ENCODE peak calls at places on chromosomes 2 and 18, in seven cellular contexts. One of them, this sample, is unnamed.

GRCh38 chr2:134446431-134447091 is 192.7 kb downstream of the MGAT5 start:
- DNase-seq in HCT116: no peak
- DNase-seq in fibroblast of lung: peak
- DNase-seq in upper lobe of right lung: no peak
- DNase-seq in MM.1S: no peak
- DNase-seq in GM12865: no peak
- DNase-seq in transverse colon: no peak
- DNase-seq in this sample: no peak

GRCh38 chr2:132979339-132980093 is 309.5 kb upstream of the LYPD1 start:
- DNase-seq in upper lobe of right lung: no peak
- DNase-seq in HCT116: no peak
- DNase-seq in GM12865: peak
- DNase-seq in transverse colon: no peak
- DNase-seq in MM.1S: no peak
- DNase-seq in fibroblast of lung: no peak
- DNase-seq in this sample: no peak

GRCh38 chr18:63220903-63221302 is 98.7 kb downstream of the BCL2 start:
- DNase-seq in upper lobe of right lung: no peak
- DNase-seq in transverse colon: no peak
- DNase-seq in fibroblast of lung: no peak
- DNase-seq in GM12865: no peak
- DNase-seq in HCT116: no peak
- DNase-seq in MM.1S: no peak
- DNase-seq in this sample: no peak

GRCh38 chr2:150486539-150487484 is 655 bp downstream of the RND3 start:
- DNase-seq in upper lobe of right lung: no peak
- DNase-seq in GM12865: no peak
- DNase-seq in HCT116: no peak
- DNase-seq in fibroblast of lung: peak
- DNase-seq in transverse colon: peak
- DNase-seq in MM.1S: peak
- DNase-seq in this sample: no peak

GRCh38 chr18:77267957-77268356 is 18.3 kb downstream of the GALR1 start:
- DNase-seq in fibroblast of lung: no peak
- DNase-seq in GM12865: no peak
- DNase-seq in MM.1S: no peak
- DNase-seq in transverse colon: no peak
- DNase-seq in upper lobe of right lung: no peak
- DNase-seq in HCT116: no peak
- DNase-seq in this sample: no peak

GRCh38 chr18:8977701-8978100 is 124.8 kb upstream of the NDUFV2 start:
- DNase-seq in GM12865: no peak
- DNase-seq in fibroblast of lung: no peak
- DNase-seq in upper lobe of right lung: no peak
- DNase-seq in transverse colon: no peak
- DNase-seq in MM.1S: no peak
- DNase-seq in HCT116: no peak
- DNase-seq in this sample: no peak

GRCh38 chr2:6845903-6846302 is 19.8 kb downstream of the CMPK2 start:
- DNase-seq in GM12865: no peak
- DNase-seq in MM.1S: no peak
- DNase-seq in upper lobe of right lung: no peak
- DNase-seq in transverse colon: no peak
- DNase-seq in fibroblast of lung: no peak
- DNase-seq in HCT116: no peak
- DNase-seq in this sample: peak

GRCh38 chr18:2984703-2985261 is 28.2 kb downstream of the LPIN2 start:
- DNase-seq in transverse colon: peak
- DNase-seq in MM.1S: no peak
- DNase-seq in HCT116: no peak
- DNase-seq in upper lobe of right lung: no peak
- DNase-seq in fibroblast of lung: no peak
- DNase-seq in GM12865: no peak
- DNase-seq in this sample: no peak

GRCh38 chr2:241157841-241158545 is 7.7 kb downstream of the PPP1R7 start:
- DNase-seq in MM.1S: no peak
- DNase-seq in transverse colon: no peak
- DNase-seq in fibroblast of lung: peak
- DNase-seq in upper lobe of right lung: no peak
- DNase-seq in GM12865: no peak
- DNase-seq in HCT116: no peak
- DNase-seq in this sample: no peak

GRCh38 chr2:83665154-83665553 is 793.9 kb downstream of the SUCLG1 start:
- DNase-seq in GM12865: no peak
- DNase-seq in upper lobe of right lung: no peak
- DNase-seq in MM.1S: no peak
- DNase-seq in transverse colon: no peak
- DNase-seq in fibroblast of lung: no peak
- DNase-seq in HCT116: no peak
- DNase-seq in this sample: no peak

GRCh38 chr2:143125647-143126046 is 3.6 kb upstream of the ARHGAP15 start:
- DNase-seq in GM12865: no peak
- DNase-seq in HCT116: no peak
- DNase-seq in fibroblast of lung: peak
- DNase-seq in MM.1S: no peak
- DNase-seq in transverse colon: no peak
- DNase-seq in upper lobe of right lung: no peak
- DNase-seq in this sample: no peak

GRCh38 chr2:65049010-65049639 is 7.1 kb upstream of the CEP68 start:
- DNase-seq in fibroblast of lung: no peak
- DNase-seq in MM.1S: no peak
- DNase-seq in HCT116: no peak
- DNase-seq in transverse colon: no peak
- DNase-seq in GM12865: no peak
- DNase-seq in upper lobe of right lung: no peak
- DNase-seq in this sample: peak

GRCh38 chr2:181456660-181457120 is 496 bp upstream of the ITGA4 start:
- DNase-seq in HCT116: no peak
- DNase-seq in GM12865: peak
- DNase-seq in transverse colon: peak
- DNase-seq in MM.1S: peak
- DNase-seq in upper lobe of right lung: peak
- DNase-seq in fibroblast of lung: peak
- DNase-seq in this sample: peak

GRCh38 chr2:48016620-48017019 is 110.3 kb upstream of the FBXO11 start:
- DNase-seq in fibroblast of lung: no peak
- DNase-seq in upper lobe of right lung: no peak
- DNase-seq in GM12865: peak
- DNase-seq in MM.1S: no peak
- DNase-seq in HCT116: peak
- DNase-seq in transverse colon: no peak
- DNase-seq in this sample: peak

GRCh38 chr2:107776333-107776732 is 50.4 kb upstream of the RGPD4 start:
- DNase-seq in GM12865: no peak
- DNase-seq in fibroblast of lung: no peak
- DNase-seq in transverse colon: no peak
- DNase-seq in MM.1S: no peak
- DNase-seq in HCT116: no peak
- DNase-seq in upper lobe of right lung: no peak
- DNase-seq in this sample: no peak

GRCh38 chr18:58584219-58585127 is 44.4 kb downstream of the ALPK2 start:
- DNase-seq in HCT116: no peak
- DNase-seq in upper lobe of right lung: no peak
- DNase-seq in MM.1S: no peak
- DNase-seq in GM12865: no peak
- DNase-seq in transverse colon: no peak
- DNase-seq in fibroblast of lung: peak
- DNase-seq in this sample: peak

GRCh38 chr2:84486436-84487115 is 27.5 kb upstream of the SUCLG1 start:
- DNase-seq in transverse colon: peak
- DNase-seq in MM.1S: no peak
- DNase-seq in HCT116: no peak
- DNase-seq in fibroblast of lung: peak
- DNase-seq in GM12865: no peak
- DNase-seq in upper lobe of right lung: no peak
- DNase-seq in this sample: no peak

GRCh38 chr18:57439617-57439975 is 4.4 kb downstream of the ONECUT2 start:
- DNase-seq in upper lobe of right lung: no peak
- DNase-seq in transverse colon: no peak
- DNase-seq in GM12865: no peak
- DNase-seq in MM.1S: no peak
- DNase-seq in fibroblast of lung: no peak
- DNase-seq in HCT116: no peak
- DNase-seq in this sample: no peak

GRCh38 chr2:47008381-47009280 is 93.0 kb upstream of the MCFD2 start:
- DNase-seq in HCT116: no peak
- DNase-seq in fibroblast of lung: peak
- DNase-seq in MM.1S: no peak
- DNase-seq in transverse colon: no peak
- DNase-seq in GM12865: no peak
- DNase-seq in upper lobe of right lung: no peak
- DNase-seq in this sample: no peak

GRCh38 chr18:72086421-72086820 is 457.7 kb downstream of the CBLN2 start:
- DNase-seq in MM.1S: peak
- DNase-seq in GM12865: peak
- DNase-seq in transverse colon: no peak
- DNase-seq in HCT116: no peak
- DNase-seq in fibroblast of lung: peak
- DNase-seq in upper lobe of right lung: no peak
- DNase-seq in this sample: peak

GRCh38 chr2:195343942-195344530 is 313.0 kb upstream of the SLC39A10 start:
- DNase-seq in MM.1S: peak
- DNase-seq in fibroblast of lung: peak
- DNase-seq in HCT116: no peak
- DNase-seq in GM12865: peak
- DNase-seq in upper lobe of right lung: no peak
- DNase-seq in transverse colon: no peak
- DNase-seq in this sample: no peak

GRCh38 chr18:48940854-48941531 is 9.8 kb downstream of the SMAD7 start:
- DNase-seq in GM12865: peak
- DNase-seq in transverse colon: peak
- DNase-seq in upper lobe of right lung: peak
- DNase-seq in HCT116: no peak
- DNase-seq in fibroblast of lung: no peak
- DNase-seq in MM.1S: peak
- DNase-seq in this sample: no peak

GRCh38 chr18:55920063-55920462 is 332.1 kb upstream of the TCF4 start:
- DNase-seq in MM.1S: no peak
- DNase-seq in GM12865: no peak
- DNase-seq in upper lobe of right lung: no peak
- DNase-seq in HCT116: no peak
- DNase-seq in fibroblast of lung: no peak
- DNase-seq in transverse colon: no peak
- DNase-seq in this sample: no peak

GRCh38 chr18:55912919-55913318 is 324.9 kb upstream of the TCF4 start:
- DNase-seq in upper lobe of right lung: no peak
- DNase-seq in transverse colon: no peak
- DNase-seq in GM12865: no peak
- DNase-seq in MM.1S: no peak
- DNase-seq in fibroblast of lung: no peak
- DNase-seq in HCT116: no peak
- DNase-seq in this sample: no peak

DNA sequence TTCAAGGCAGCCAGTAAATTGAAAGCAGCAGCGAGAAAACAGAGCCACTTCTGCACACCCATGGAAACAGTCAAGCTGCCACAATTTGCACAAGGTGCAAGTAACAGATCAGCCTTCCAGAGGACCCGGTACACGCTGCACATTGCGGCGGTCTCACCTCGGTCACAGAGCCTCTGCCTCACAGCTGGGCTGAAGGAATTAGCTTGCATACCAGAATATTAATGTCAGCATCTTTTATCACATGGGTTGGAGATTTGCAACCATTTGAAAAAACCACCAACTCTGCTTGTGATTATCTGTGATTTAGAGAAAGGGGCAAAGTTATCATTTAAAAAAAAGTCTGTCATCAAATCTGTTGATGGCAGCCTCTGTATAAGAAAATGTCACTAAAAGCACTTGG is 330.5 kb upstream of the TCF4 start:
- DNase-seq in transverse colon: no peak
- DNase-seq in MM.1S: no peak
- DNase-seq in GM12865: no peak
- DNase-seq in HCT116: no peak
- DNase-seq in upper lobe of right lung: no peak
- DNase-seq in fibroblast of lung: peak
- DNase-seq in this sample: no peak
- H3K4me3 ChIP-seq in transverse colon: no peak
- H3K4me3 ChIP-seq in MM.1S: no peak
- H3K4me3 ChIP-seq in GM12865: no peak
- H3K4me3 ChIP-seq in HCT116: no peak
- H3K4me3 ChIP-seq in upper lobe of right lung: no peak
- H3K4me3 ChIP-seq in fibroblast of lung: no peak
- H3K4me3 ChIP-seq in this sample: no peak

DNA sequence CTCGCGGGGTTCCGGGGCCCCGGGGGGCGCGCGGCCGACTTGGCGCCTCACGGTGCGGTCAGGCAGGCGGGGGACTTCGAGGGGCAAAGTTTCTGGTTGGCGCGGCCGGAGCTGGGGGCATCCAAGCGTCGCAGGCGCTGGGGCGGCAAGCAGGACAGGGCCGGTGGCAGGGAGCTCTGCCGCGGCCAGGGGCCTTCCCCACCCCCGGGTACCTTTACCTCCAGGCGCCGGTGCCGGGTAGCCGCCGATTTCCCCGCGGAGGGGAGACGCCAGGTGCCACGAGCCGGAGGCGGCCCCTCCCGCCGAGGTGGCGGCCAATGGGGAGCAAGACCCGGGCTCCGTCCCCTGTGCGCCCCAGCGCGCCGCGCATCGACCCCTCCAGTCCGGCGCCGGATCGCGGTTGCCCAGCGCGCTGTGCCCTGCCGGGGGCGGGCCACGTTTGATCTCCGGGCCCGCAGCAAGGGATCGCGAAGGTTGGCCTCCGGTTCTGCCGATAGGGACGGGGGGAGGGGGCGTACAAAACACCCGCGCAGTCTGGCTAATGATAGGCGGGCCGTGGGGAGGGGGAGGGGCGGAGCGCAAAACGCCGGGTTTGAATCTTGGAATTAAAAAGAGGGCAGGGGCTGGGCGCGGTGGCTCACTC is at the start of gene ST8SIA5:
- DNase-seq in upper lobe of right lung: no peak
- DNase-seq in MM.1S: no peak
- DNase-seq in fibroblast of lung: no peak
- DNase-seq in HCT116: no peak
- DNase-seq in transverse colon: no peak
- DNase-seq in GM12865: peak
- DNase-seq in this sample: no peak
- H3K4me3 ChIP-seq in upper lobe of right lung: peak
- H3K4me3 ChIP-seq in MM.1S: no peak
- H3K4me3 ChIP-seq in fibroblast of lung: peak
- H3K4me3 ChIP-seq in HCT116: no peak
- H3K4me3 ChIP-seq in transverse colon: peak
- H3K4me3 ChIP-seq in GM12865: peak
- H3K4me3 ChIP-seq in this sample: no peak

GRCh38 chr2:127703282-127703681 is 2.0 kb downstream of the SFT2D3 start:
- DNase-seq in GM12865: no peak
- DNase-seq in fibroblast of lung: no peak
- DNase-seq in upper lobe of right lung: no peak
- DNase-seq in HCT116: no peak
- DNase-seq in transverse colon: no peak
- DNase-seq in MM.1S: no peak
- DNase-seq in this sample: no peak
- H3K4me3 ChIP-seq in GM12865: no peak
- H3K4me3 ChIP-seq in fibroblast of lung: no peak
- H3K4me3 ChIP-seq in upper lobe of right lung: peak
- H3K4me3 ChIP-seq in HCT116: no peak
- H3K4me3 ChIP-seq in transverse colon: no peak
- H3K4me3 ChIP-seq in MM.1S: no peak
- H3K4me3 ChIP-seq in this sample: peak

DNA sequence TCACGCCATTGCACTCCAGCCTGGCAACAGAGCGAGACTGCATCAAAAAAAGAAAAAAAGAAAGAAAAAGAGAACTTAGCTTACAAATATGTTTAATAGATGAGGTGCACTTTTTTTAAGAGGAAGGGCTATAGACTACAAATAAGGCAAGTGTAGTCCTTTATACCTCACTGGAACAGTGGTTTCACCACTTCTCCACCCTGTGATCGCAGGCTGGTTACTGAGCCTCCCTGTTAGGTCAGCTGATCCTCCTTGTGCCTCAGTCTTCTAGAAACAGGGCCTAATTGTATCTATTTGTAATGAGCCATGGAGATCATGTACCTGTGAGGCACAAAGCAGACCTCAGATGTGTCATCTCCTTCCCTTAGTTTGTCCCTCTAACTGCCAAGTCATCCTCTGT is 4.5 kb downstream of the CXCR2 start:
- DNase-seq in MM.1S: no peak
- DNase-seq in HCT116: no peak
- DNase-seq in fibroblast of lung: no peak
- DNase-seq in GM12865: no peak
- DNase-seq in transverse colon: no peak
- DNase-seq in upper lobe of right lung: no peak
- DNase-seq in this sample: no peak
- H3K4me3 ChIP-seq in MM.1S: no peak
- H3K4me3 ChIP-seq in HCT116: no peak
- H3K4me3 ChIP-seq in fibroblast of lung: no peak
- H3K4me3 ChIP-seq in GM12865: no peak
- H3K4me3 ChIP-seq in transverse colon: no peak
- H3K4me3 ChIP-seq in upper lobe of right lung: no peak
- H3K4me3 ChIP-seq in this sample: no peak

This sample was measured in Karpas-422.